ENCODE peak calls at places on chromosome 9, in eight cellular contexts. N, L, F, G, Y, I, V and C are unnamed samples.

GRCh38 chr9:114889802-114890224 is 40.6 kb downstream of the TNFSF8 start:
- DNase-seq in N (no peak), L (no peak), F (no peak), G (peak; percentile 66), Y (no peak), I (no peak), V (peak; percentile 36), C (no peak)

GRCh38 chr9:136013116-136013515 is 51.9 kb upstream of the UBAC1 start:
- DNase-seq in N (no peak), L (no peak), F (no peak), G (no peak), Y (no peak), I (no peak), V (no peak), C (no peak)

GRCh38 chr9:33129886-33130284 is 37.3 kb downstream of the B4GALT1 start:
- DNase-seq in N (no peak), L (no peak), F (no peak), G (no peak), Y (no peak), I (no peak), V (no peak), C (no peak)

GRCh38 chr9:113645972-113646241 is 182.4 kb downstream of the RGS3 start:
- DNase-seq in N (no peak), L (no peak), F (no peak), G (no peak), Y (no peak), I (no peak), V (no peak), C (no peak)

GRCh38 chr9:37938121-37938906 is 34.4 kb upstream of the SLC25A51 start:
- DNase-seq in N (no peak), L (no peak), F (peak; percentile 94), G (no peak), Y (peak; percentile 92), I (no peak), V (peak; percentile 68), C (peak; percentile 68)

GRCh38 chr9:130835441-130836298 is 616 bp downstream of the ABL1 start:
- DNase-seq in N (peak; percentile 37), L (no peak), F (peak; percentile 62), G (peak; percentile 51), Y (no peak), I (peak; percentile 23), V (peak; percentile 39), C (peak; percentile 40)

GRCh38 chr9:121271368-121272351 is 3.7 kb downstream of the GSN start:
- DNase-seq in N (no peak), L (no peak), F (peak; percentile 80), G (no peak), Y (no peak), I (no peak), V (peak; percentile 94), C (no peak)

GRCh38 chr9:107158321-107158720 is 124.8 kb upstream of the RAD23B start:
- DNase-seq in N (peak; percentile 20), L (no peak), F (peak; percentile 35), G (no peak), Y (no peak), I (no peak), V (peak; percentile 44), C (no peak)

GRCh38 chr9:137217276-137218211 is 4.5 kb downstream of the RNF208 start:
- DNase-seq in N (no peak), L (no peak), F (peak; percentile 52), G (peak; percentile 95), Y (no peak), I (no peak), V (peak; percentile 40), C (peak; percentile 70)

GRCh38 chr9:135329571-135330306 is 149.8 kb upstream of the PPP1R26 start:
- DNase-seq in N (no peak), L (no peak), F (no peak), G (no peak), Y (no peak), I (no peak), V (no peak), C (peak; percentile 39)

GRCh38 chr9:98287383-98287782 is 31.9 kb upstream of the TBC1D2 start:
- DNase-seq in N (no peak), L (no peak), F (no peak), G (no peak), Y (no peak), I (no peak), V (no peak), C (no peak)

GRCh38 chr9:73451003-73451402 is 299.3 kb downstream of the ANXA1 start:
- DNase-seq in N (no peak), L (peak; percentile 45), F (no peak), G (no peak), Y (peak; percentile 49), I (no peak), V (no peak), C (no peak)

GRCh38 chr9:78146241-78146640 is 89.6 kb upstream of the CEP78 start:
- DNase-seq in N (no peak), L (no peak), F (no peak), G (no peak), Y (no peak), I (no peak), V (no peak), C (no peak)

GRCh38 chr9:130320697-130321080 is 55.1 kb downstream of the HMCN2 start:
- DNase-seq in N (no peak), L (no peak), F (no peak), G (no peak), Y (no peak), I (no peak), V (no peak), C (no peak)

DNA sequence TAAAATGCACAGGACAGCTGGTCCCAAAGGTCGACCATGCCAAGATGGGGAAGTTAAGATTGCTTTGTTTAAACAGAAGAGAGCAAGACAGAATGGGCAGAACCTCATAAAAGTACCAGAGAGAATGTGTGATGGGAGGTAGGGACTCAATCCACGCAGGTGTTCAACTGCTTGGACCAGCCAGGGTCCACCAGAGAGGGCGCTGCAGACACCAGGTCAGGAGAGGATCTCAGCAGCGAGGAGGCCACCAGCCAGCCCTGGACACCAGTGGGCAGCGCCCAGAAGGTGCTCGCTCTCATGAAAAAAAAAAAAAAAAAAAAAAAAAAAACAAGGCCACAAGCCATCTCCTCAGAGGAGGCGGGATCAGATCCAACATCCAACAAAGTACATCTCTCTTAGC is 81.8 kb downstream of the SHC3 start:
- DNase-seq in N (no peak), L (no peak), F (no peak), G (no peak), Y (no peak), I (no peak), V (no peak), C (no peak)
- TF ChIP-seq CTCF in N (no peak), L (no peak), F (no peak), G (no peak), Y (peak; percentile 17), I (no peak), V (no peak), C (no peak)

DNA sequence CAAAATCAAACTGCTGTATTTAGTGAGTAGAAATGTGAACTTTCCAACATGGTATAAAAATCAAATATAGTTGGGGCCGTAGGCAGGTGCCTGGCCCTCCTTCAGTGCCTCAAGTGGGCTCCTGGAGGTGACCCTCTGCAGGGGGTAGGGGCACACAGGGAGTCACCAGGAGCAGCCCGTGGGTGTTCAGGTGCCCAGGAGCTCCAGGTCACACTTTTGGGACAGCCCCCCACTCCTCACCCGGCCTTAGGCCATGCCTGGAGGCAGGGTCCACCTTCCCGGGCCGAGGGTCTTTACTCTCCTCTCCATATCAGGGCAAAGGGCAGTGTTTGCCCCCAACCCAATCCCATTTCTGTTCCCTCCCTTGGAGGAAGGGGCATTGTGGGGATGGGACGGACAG is 108.0 kb upstream of the MTAP start:
- DNase-seq in N (no peak), L (no peak), F (no peak), G (no peak), Y (no peak), I (no peak), V (no peak), C (no peak)
- TF ChIP-seq CTCF in N (no peak), L (no peak), F (no peak), G (no peak), Y (no peak), I (no peak), V (no peak), C (no peak)

DNA sequence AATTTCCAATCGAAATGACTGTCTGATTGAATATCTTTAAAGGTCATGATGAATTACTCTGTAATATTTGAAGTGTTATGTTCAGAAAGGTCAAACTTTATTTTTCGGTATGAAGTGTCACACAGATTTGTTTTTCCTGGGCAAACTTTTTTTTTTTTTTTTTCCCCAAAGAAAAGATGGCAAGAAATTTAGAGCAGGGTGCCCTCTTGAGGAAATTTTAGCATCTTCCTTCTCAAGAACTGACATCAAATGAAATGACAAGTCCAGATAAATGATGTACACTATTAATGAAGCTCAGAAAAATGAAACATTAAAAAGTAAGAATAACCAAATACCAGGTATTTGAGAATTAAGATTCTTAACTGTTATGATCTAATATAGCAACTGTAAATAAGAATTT is 123.6 kb downstream of the INVS start:
- DNase-seq in N (no peak), L (no peak), F (peak; percentile 48), G (no peak), Y (no peak), I (no peak), V (peak; percentile 56), C (no peak)
- TF ChIP-seq CTCF in N (peak; percentile 57), L (peak; percentile 47), F (peak; percentile 48), G (no peak), Y (peak; percentile 46), I (no peak), V (peak; percentile 67), C (no peak)

GRCh38 chr9:116207371-116208111 is 54.0 kb downstream of the PAPPA start:
- DNase-seq in N (no peak), L (no peak), F (no peak), G (no peak), Y (no peak), I (no peak), V (no peak), C (no peak)

GRCh38 chr9:116212986-116213672 is 59.5 kb downstream of the PAPPA start:
- DNase-seq in N (no peak), L (no peak), F (no peak), G (no peak), Y (no peak), I (no peak), V (no peak), C (no peak)

GRCh38 chr9:116204252-116204882 is 50.8 kb downstream of the PAPPA start:
- DNase-seq in N (no peak), L (no peak), F (peak; percentile 38), G (no peak), Y (no peak), I (no peak), V (no peak), C (no peak)

GRCh38 chr9:116209406-116210116 is 56.0 kb downstream of the PAPPA start:
- DNase-seq in N (no peak), L (no peak), F (no peak), G (no peak), Y (no peak), I (no peak), V (no peak), C (no peak)

DNA sequence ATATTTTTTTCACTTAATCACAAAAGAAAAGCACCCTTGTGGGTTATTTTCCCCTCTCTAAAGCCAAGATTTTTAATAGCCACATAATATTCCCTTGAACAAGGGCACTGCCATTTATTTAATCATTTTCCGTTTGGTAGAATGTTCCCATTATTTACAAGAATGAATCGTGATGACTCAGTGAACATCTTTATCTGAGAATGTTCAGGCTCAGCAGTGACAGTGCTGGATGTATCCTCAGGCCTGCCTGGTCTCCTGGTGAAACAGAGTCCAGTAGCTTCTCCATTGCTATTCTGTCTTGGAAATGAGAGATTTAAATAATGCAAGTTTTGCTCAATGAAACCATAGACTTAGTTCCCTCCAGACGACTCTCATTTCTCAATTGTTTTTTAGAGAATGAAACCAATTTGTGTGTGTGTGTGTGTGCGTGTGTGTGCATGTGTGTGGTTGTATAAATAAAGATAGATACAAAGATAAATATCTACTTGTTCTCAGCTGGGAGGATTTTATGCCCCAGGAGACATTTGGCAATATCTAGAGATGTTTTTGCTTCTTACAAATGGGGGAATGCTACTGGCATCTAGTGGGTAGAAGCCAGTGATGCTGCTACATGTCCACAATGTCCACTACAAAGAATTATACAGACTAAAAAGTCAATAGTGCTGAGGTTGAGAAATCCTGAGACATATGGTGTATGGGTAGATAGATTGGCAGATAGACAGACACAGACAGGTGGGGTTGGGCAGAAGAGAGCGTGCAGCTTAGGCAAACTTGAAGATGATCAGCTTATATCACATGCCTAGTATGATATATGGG is 55.0 kb downstream of the PAPPA start:
- DNase-seq in N (no peak), L (no peak), F (peak; percentile 72), G (no peak), Y (no peak), I (no peak), V (peak; percentile 64), C (no peak)
- TF ChIP-seq CTCF in N (no peak), L (no peak), F (peak; percentile 42), G (no peak), Y (peak; percentile 20), I (no peak), V (peak; percentile 47), C (no peak)